ENCODE peak calls at places on chromosomes 3 and 15, in ten cellular contexts. T, H, W, O, B, N, Z, I, V and P are unnamed samples.

GRCh38 chr3:58073315-58074125 is 65.3 kb downstream of the FLNB start:
- DNase-seq in V (no peak), W (no peak), T (no peak), O (peak; percentile 27), I (no peak), N (no peak), Z (no peak), B (no peak), H (no peak), P (no peak)

GRCh38 chr3:16399473-16399872 is 114.0 kb downstream of the RFTN1 start:
- DNase-seq in Z (peak; percentile 54), V (peak; percentile 82), O (no peak), W (no peak), T (no peak), B (peak; percentile 50), H (no peak), N (no peak), I (peak; percentile 87), P (no peak)

GRCh38 chr15:70057931-70058641 is 39.6 kb downstream of the TLE3 start:
- DNase-seq in Z (no peak), H (no peak), I (no peak), T (no peak), B (no peak), W (no peak), V (no peak), O (no peak), N (peak; percentile 59), P (no peak)

GRCh38 chr15:100670505-100671021 is 68.2 kb downstream of the ASB7 start:
- DNase-seq in H (no peak), V (no peak), I (no peak), N (peak; percentile 34), W (no peak), B (no peak), Z (no peak), T (no peak), O (no peak), P (no peak)

GRCh38 chr15:100438570-100438969 is 90.2 kb downstream of the CERS3 start:
- DNase-seq in V (no peak), B (peak; percentile 80), N (peak; percentile 75), O (peak; percentile 56), H (peak; percentile 4), W (peak; percentile 20), Z (peak; percentile 78), I (peak; percentile 17), T (peak; percentile 7), P (no peak)

GRCh38 chr3:106229495-106230278 is 360.9 kb upstream of the CBLB start:
- DNase-seq in V (no peak), Z (no peak), H (no peak), I (no peak), O (no peak), W (no peak), T (no peak), B (no peak), N (no peak), P (no peak)

GRCh38 chr3:171526146-171526545 is 65.9 kb upstream of the TNIK start:
- DNase-seq in V (no peak), Z (no peak), I (no peak), B (no peak), H (no peak), N (no peak), W (no peak), T (no peak), O (no peak), P (no peak)

GRCh38 chr3:73604491-73604890 is 20.2 kb downstream of the PDZRN3 start:
- DNase-seq in H (no peak), T (no peak), Z (no peak), V (no peak), B (no peak), N (no peak), O (no peak), W (no peak), I (peak; percentile 68), P (no peak)

GRCh38 chr3:155426524-155427230 is 133.2 kb upstream of the STRIT1 start:
- DNase-seq in I (no peak), N (no peak), Z (no peak), O (peak; percentile 4), W (no peak), H (no peak), T (no peak), V (no peak), B (no peak), P (no peak)

GRCh38 chr3:124318014-124318413 is 326.1 kb upstream of the ROPN1 start:
- DNase-seq in H (peak; percentile 8), N (no peak), I (no peak), O (no peak), W (no peak), Z (peak; percentile 69), T (no peak), B (no peak), V (no peak), P (no peak)

GRCh38 chr3:196517919-196518318 is 2.8 kb upstream of the SMCO1 start:
- DNase-seq in T (no peak), B (no peak), W (no peak), N (no peak), Z (no peak), O (no peak), V (no peak), I (no peak), H (no peak), P (peak; percentile 50)

GRCh38 chr15:64987136-64987535 is 2.6 kb downstream of the SPG21 start:
- DNase-seq in H (no peak), N (no peak), Z (no peak), O (no peak), T (no peak), I (no peak), W (no peak), B (no peak), V (no peak), P (no peak)

GRCh38 chr15:63323798-63324651 is 46.6 kb downstream of the APH1B start:
- DNase-seq in B (no peak), O (no peak), H (no peak), T (no peak), N (no peak), W (no peak), I (no peak), V (no peak), Z (peak; percentile 31), P (no peak)

GRCh38 chr15:98421419-98422085 is 226.8 kb upstream of the IGF1R start:
- DNase-seq in B (peak; percentile 85), H (peak; percentile 24), N (peak; percentile 89), T (peak; percentile 56), V (peak; percentile 42), Z (peak; percentile 92), O (peak; percentile 23), W (peak; percentile 17), I (peak; percentile 30), P (no peak)

GRCh38 chr15:54149115-54149531 is 170.9 kb downstream of the UNC13C start:
- DNase-seq in I (no peak), N (no peak), T (no peak), W (no peak), O (no peak), H (no peak), B (no peak), Z (no peak), V (no peak), P (no peak)

GRCh38 chr3:32325957-32326356 is 65.7 kb upstream of the CMTM7 start:
- DNase-seq in O (no peak), I (peak; percentile 25), W (no peak), Z (no peak), T (no peak), B (no peak), N (no peak), H (no peak), V (no peak), P (no peak)

GRCh38 chr3:32321095-32321835 is 70.4 kb upstream of the CMTM7 start:
- DNase-seq in B (peak; percentile 67), W (no peak), O (no peak), I (no peak), Z (no peak), V (no peak), N (no peak), T (no peak), H (no peak), P (no peak)

GRCh38 chr3:32323605-32324004 is 68.0 kb upstream of the CMTM7 start:
- DNase-seq in H (no peak), B (no peak), O (no peak), V (no peak), W (no peak), I (no peak), T (no peak), N (no peak), Z (no peak), P (no peak)

GRCh38 chr3:32322311-32322710 is 69.3 kb upstream of the CMTM7 start:
- DNase-seq in T (no peak), W (no peak), Z (no peak), V (no peak), I (no peak), H (no peak), B (no peak), N (no peak), O (no peak), P (no peak)

DNA sequence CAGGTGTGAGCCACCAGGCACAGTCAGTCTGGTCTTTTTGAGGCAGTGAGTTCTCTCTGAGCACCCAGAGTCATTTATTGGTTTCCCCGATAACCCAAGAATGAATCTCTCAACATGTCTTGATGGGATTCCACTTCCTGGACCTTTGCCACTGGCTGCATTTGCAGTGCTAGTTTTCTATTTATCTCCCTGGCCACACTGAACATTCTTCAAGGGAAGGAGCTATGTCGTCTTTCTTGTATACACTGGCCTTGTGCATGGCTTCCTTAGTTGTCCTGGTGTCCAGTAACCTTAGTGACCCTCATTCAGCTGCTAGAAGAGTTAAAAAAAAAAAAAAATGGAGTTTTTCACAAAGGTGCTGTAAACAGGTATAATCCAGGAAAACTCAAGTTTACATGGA is 64.9 kb upstream of the CMTM7 start:
- DNase-seq in Z (no peak), T (no peak), N (no peak), V (no peak), I (no peak), H (no peak), O (no peak), B (no peak), W (no peak), P (no peak)
- H3K27me3 ChIP-seq in Z (no peaks in the 10 kb centered on the region), T (no peaks in the 10 kb centered on the region), N (no peaks in the 10 kb centered on the region), V (no peaks in the 10 kb centered on the region), I (peaks cover 3% of the 10 kb centered on the region), H (no peaks in the 10 kb centered on the region), O (no peaks in the 10 kb centered on the region), B (no peaks in the 10 kb centered on the region), W (no peaks in the 10 kb centered on the region), P (no peaks in the 10 kb centered on the region)

GRCh38 chr3:26625187-26625586 is 2.6 kb downstream of the LRRC3B start:
- DNase-seq in N (no peak), T (no peak), B (no peak), O (no peak), H (no peak), Z (no peak), I (no peak), W (no peak), V (no peak), P (no peak)
- H3K27me3 ChIP-seq in N (peaks cover 51% of the 10 kb centered on the region), T (peaks cover 26% of the 10 kb centered on the region), B (peaks cover 75% of the 10 kb centered on the region), O (peaks cover 13% of the 10 kb centered on the region), H (peaks cover 4% of the 10 kb centered on the region), Z (no peaks in the 10 kb centered on the region), I (no peaks in the 10 kb centered on the region), W (no peaks in the 10 kb centered on the region), V (no peaks in the 10 kb centered on the region), P (no peaks in the 10 kb centered on the region)

GRCh38 chr3:5004319-5005152 is 25.3 kb downstream of the BHLHE40 start:
- DNase-seq in I (no peak), B (no peak), T (no peak), Z (no peak), W (no peak), H (no peak), O (no peak), N (no peak), V (no peak), P (no peak)
- H3K27me3 ChIP-seq in I (no peaks in the 10 kb centered on the region), B (peaks cover 44% of the 10 kb centered on the region), T (no peaks in the 10 kb centered on the region), Z (no peaks in the 10 kb centered on the region), W (no peaks in the 10 kb centered on the region), H (no peaks in the 10 kb centered on the region), O (no peaks in the 10 kb centered on the region), N (no peaks in the 10 kb centered on the region), V (no peaks in the 10 kb centered on the region), P (no peaks in the 10 kb centered on the region)

GRCh38 chr15:41879321-41879845 is 14.5 kb downstream of the SPTBN5 start:
- DNase-seq in B (no peak), O (no peak), I (no peak), Z (no peak), V (no peak), H (no peak), N (no peak), W (no peak), T (no peak), P (peak; percentile 44)
- H3K27me3 ChIP-seq in B (peaks cover 39% of the 10 kb centered on the region), O (no peaks in the 10 kb centered on the region), I (peaks cover 3% of the 10 kb centered on the region), Z (no peaks in the 10 kb centered on the region), V (no peaks in the 10 kb centered on the region), H (no peaks in the 10 kb centered on the region), N (peaks cover 31% of the 10 kb centered on the region), W (no peaks in the 10 kb centered on the region), T (peaks cover 12% of the 10 kb centered on the region), P (no peaks in the 10 kb centered on the region)